ENCODE peak calls at places on chromosomes 5 and 9, in five cellular contexts. One of them, this sample, is unnamed.

GRCh38 chr9:137406876-137407589 is 15.9 kb downstream of the EXD3 start:
- DNase-seq in lower leg skin: peak
- DNase-seq in adrenal gland: peak
- DNase-seq in astrocyte of the spinal cord: peak
- DNase-seq in BJ: no peak
- DNase-seq in this sample: peak

GRCh38 chr5:80686757-80687156 is 32.0 kb upstream of the DHFR start:
- DNase-seq in astrocyte of the spinal cord: peak
- DNase-seq in BJ: no peak
- DNase-seq in adrenal gland: no peak
- DNase-seq in lower leg skin: no peak
- DNase-seq in this sample: peak

GRCh38 chr5:86896916-86897315 is 279.2 kb downstream of the COX7C start:
- DNase-seq in BJ: no peak
- DNase-seq in lower leg skin: no peak
- DNase-seq in adrenal gland: no peak
- DNase-seq in astrocyte of the spinal cord: no peak
- DNase-seq in this sample: no peak

GRCh38 chr9:134476256-134476941 is 150.1 kb downstream of the RXRA start:
- DNase-seq in BJ: no peak
- DNase-seq in astrocyte of the spinal cord: no peak
- DNase-seq in adrenal gland: no peak
- DNase-seq in lower leg skin: no peak
- DNase-seq in this sample: no peak

GRCh38 chr9:32584784-32585183 is 11.8 kb upstream of the NDUFB6 start:
- DNase-seq in lower leg skin: no peak
- DNase-seq in BJ: no peak
- DNase-seq in adrenal gland: no peak
- DNase-seq in astrocyte of the spinal cord: no peak
- DNase-seq in this sample: no peak

GRCh38 chr5:172894767-172895166 is 60.7 kb downstream of the ERGIC1 start:
- DNase-seq in BJ: no peak
- DNase-seq in lower leg skin: no peak
- DNase-seq in astrocyte of the spinal cord: no peak
- DNase-seq in adrenal gland: no peak
- DNase-seq in this sample: no peak

GRCh38 chr9:7394007-7394774 is 405.4 kb downstream of the DMAC1 start:
- DNase-seq in lower leg skin: no peak
- DNase-seq in adrenal gland: no peak
- DNase-seq in BJ: no peak
- DNase-seq in astrocyte of the spinal cord: no peak
- DNase-seq in this sample: no peak

GRCh38 chr5:63928451-63928850 is 33.8 kb downstream of the HTR1A start:
- DNase-seq in lower leg skin: no peak
- DNase-seq in BJ: no peak
- DNase-seq in astrocyte of the spinal cord: no peak
- DNase-seq in adrenal gland: no peak
- DNase-seq in this sample: no peak

GRCh38 chr9:129458155-129458661 is 162.7 kb downstream of the C9orf50 start:
- DNase-seq in lower leg skin: no peak
- DNase-seq in adrenal gland: no peak
- DNase-seq in astrocyte of the spinal cord: no peak
- DNase-seq in BJ: no peak
- DNase-seq in this sample: no peak

GRCh38 chr5:178994580-178995340 is at the start of gene GRM6:
- DNase-seq in BJ: no peak
- DNase-seq in adrenal gland: no peak
- DNase-seq in lower leg skin: peak
- DNase-seq in astrocyte of the spinal cord: no peak
- DNase-seq in this sample: no peak

GRCh38 chr9:135297716-135298075 is 181.9 kb upstream of the PPP1R26 start:
- DNase-seq in lower leg skin: peak
- DNase-seq in BJ: no peak
- DNase-seq in astrocyte of the spinal cord: no peak
- DNase-seq in adrenal gland: no peak
- DNase-seq in this sample: no peak

GRCh38 chr9:114153761-114154596 is 1.4 kb upstream of the COL27A1 start:
- DNase-seq in lower leg skin: no peak
- DNase-seq in BJ: no peak
- DNase-seq in adrenal gland: no peak
- DNase-seq in astrocyte of the spinal cord: no peak
- DNase-seq in this sample: no peak
- H3K4me3 ChIP-seq in lower leg skin: peak
- H3K4me3 ChIP-seq in BJ: peak
- H3K4me3 ChIP-seq in adrenal gland: no peak
- H3K4me3 ChIP-seq in astrocyte of the spinal cord: peak
- H3K4me3 ChIP-seq in this sample: no peak

DNA sequence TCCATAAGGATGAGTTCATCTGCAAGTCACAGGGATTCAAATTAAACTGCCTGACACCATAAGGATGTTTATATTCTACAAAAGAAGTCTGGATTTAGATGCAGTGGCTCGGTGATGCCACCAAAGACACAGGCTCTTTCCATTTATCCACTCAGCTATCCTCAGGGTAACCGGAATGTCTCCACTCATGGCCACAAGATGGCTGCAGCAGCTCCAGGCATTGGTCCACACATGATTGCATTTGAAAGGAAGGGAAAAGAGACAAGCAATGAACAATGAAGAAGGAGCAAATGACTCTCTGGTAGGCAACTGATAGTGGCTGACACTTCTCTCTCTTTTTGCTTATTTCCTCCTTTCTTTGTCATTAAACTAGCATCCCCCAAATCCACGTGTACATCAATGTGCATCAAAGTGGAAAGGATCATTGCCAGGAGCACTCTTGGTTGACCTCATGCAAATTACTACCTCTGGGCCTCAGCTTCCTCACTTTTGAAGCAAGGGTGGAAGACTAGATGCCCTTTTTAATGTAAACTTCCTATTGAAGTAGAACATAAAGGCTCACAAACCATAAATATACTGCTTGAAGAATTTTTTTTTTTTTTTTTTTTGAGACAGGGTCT is 7.2 kb upstream of the SNX30 start:
- DNase-seq in BJ: no peak
- DNase-seq in adrenal gland: no peak
- DNase-seq in astrocyte of the spinal cord: no peak
- DNase-seq in lower leg skin: no peak
- DNase-seq in this sample: no peak
- TF ChIP-seq CTCF in BJ: peak
- TF ChIP-seq CTCF in adrenal gland: no peak
- TF ChIP-seq CTCF in astrocyte of the spinal cord: no peak
- TF ChIP-seq CTCF in lower leg skin: no peak
- TF ChIP-seq CTCF in this sample: peak

GRCh38 chr9:35518212-35518917 is 28.5 kb downstream of the RUSC2 start:
- DNase-seq in lower leg skin: no peak
- DNase-seq in astrocyte of the spinal cord: peak
- DNase-seq in adrenal gland: peak
- DNase-seq in BJ: peak
- DNase-seq in this sample: peak

GRCh38 chr9:35516481-35516880 is 26.6 kb downstream of the RUSC2 start:
- DNase-seq in lower leg skin: no peak
- DNase-seq in BJ: no peak
- DNase-seq in astrocyte of the spinal cord: peak
- DNase-seq in adrenal gland: no peak
- DNase-seq in this sample: peak

GRCh38 chr9:35517136-35517535 is 27.2 kb downstream of the RUSC2 start:
- DNase-seq in lower leg skin: no peak
- DNase-seq in astrocyte of the spinal cord: peak
- DNase-seq in adrenal gland: no peak
- DNase-seq in BJ: no peak
- DNase-seq in this sample: no peak

GRCh38 chr9:35517552-35518211 is 27.8 kb downstream of the RUSC2 start:
- DNase-seq in BJ: no peak
- DNase-seq in lower leg skin: no peak
- DNase-seq in astrocyte of the spinal cord: no peak
- DNase-seq in adrenal gland: no peak
- DNase-seq in this sample: no peak

GRCh38 chr9:35515766-35516165 is 25.9 kb downstream of the RUSC2 start:
- DNase-seq in lower leg skin: no peak
- DNase-seq in astrocyte of the spinal cord: no peak
- DNase-seq in BJ: no peak
- DNase-seq in adrenal gland: no peak
- DNase-seq in this sample: no peak
- H3K4me3 ChIP-seq in lower leg skin: no peak
- H3K4me3 ChIP-seq in astrocyte of the spinal cord: no peak
- H3K4me3 ChIP-seq in BJ: no peak
- H3K4me3 ChIP-seq in adrenal gland: no peak
- H3K4me3 ChIP-seq in this sample: no peak

GRCh38 chr9:969693-970309 is 6.7 kb upstream of the DMRT3 start:
- DNase-seq in adrenal gland: no peak
- DNase-seq in astrocyte of the spinal cord: no peak
- DNase-seq in BJ: no peak
- DNase-seq in lower leg skin: peak
- DNase-seq in this sample: no peak
- TF ChIP-seq CTCF in adrenal gland: no peak
- TF ChIP-seq CTCF in astrocyte of the spinal cord: no peak
- TF ChIP-seq CTCF in BJ: no peak
- TF ChIP-seq CTCF in lower leg skin: no peak
- TF ChIP-seq CTCF in this sample: no peak

DNA sequence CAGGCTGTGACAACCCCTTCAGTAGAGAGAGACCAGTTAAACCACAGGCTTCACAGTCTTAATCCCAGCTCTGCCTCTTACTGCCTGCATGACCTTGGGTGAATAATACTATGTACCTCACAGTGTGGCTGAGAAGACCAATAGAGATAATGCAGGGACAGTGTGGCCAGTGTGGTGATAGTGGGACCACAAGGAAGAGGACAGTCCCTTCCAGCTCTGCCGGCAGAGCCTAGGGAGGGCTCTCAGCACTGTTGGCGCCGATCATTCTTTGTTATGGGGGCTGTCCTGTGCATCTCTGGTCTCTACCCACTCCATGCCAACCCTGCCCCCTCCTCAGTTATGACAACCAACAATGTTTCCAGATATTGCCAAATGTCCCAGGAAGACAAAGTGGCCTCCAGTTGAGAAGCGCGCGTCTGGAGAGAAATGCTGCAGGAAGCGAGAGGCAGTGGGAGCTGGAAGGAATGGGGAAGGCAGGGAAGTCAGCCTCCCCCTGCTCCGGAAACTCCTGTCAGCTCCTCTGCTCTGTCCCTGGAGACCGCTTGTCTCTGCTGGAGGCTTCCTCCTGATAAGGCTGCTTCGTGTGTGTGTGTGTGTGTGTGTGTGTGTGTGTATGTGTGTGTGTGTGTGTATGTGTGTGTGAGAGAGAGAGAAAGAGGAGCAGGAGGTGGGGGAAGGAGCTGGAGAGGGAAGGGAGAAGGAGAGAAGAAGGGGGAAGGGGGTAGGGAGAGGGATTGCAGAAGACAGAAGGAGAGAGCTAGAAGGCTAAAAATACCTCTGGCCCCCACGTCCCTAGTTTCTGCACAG is 31.8 kb upstream of the FABP6 start:
- DNase-seq in adrenal gland: peak
- DNase-seq in lower leg skin: no peak
- DNase-seq in BJ: no peak
- DNase-seq in astrocyte of the spinal cord: peak
- DNase-seq in this sample: peak
- H3K4me3 ChIP-seq in adrenal gland: no peak
- H3K4me3 ChIP-seq in lower leg skin: no peak
- H3K4me3 ChIP-seq in BJ: no peak
- H3K4me3 ChIP-seq in astrocyte of the spinal cord: no peak
- H3K4me3 ChIP-seq in this sample: no peak

GRCh38 chr5:17620627-17621026 is 10.4 kb downstream of the TAF11L12 start:
- DNase-seq in BJ: no peak
- DNase-seq in astrocyte of the spinal cord: no peak
- DNase-seq in adrenal gland: no peak
- DNase-seq in lower leg skin: no peak
- DNase-seq in this sample: no peak
- TF ChIP-seq CTCF in BJ: peak
- TF ChIP-seq CTCF in astrocyte of the spinal cord: peak
- TF ChIP-seq CTCF in adrenal gland: no peak
- TF ChIP-seq CTCF in lower leg skin: no peak
- TF ChIP-seq CTCF in this sample: no peak

GRCh38 chr9:76905661-76905983 is 292 bp downstream of the PRUNE2 start:
- DNase-seq in BJ: no peak
- DNase-seq in adrenal gland: no peak
- DNase-seq in astrocyte of the spinal cord: no peak
- DNase-seq in lower leg skin: no peak
- DNase-seq in this sample: no peak
- H3K4me3 ChIP-seq in BJ: peak
- H3K4me3 ChIP-seq in adrenal gland: peak
- H3K4me3 ChIP-seq in astrocyte of the spinal cord: peak
- H3K4me3 ChIP-seq in lower leg skin: no peak
- H3K4me3 ChIP-seq in this sample: peak

GRCh38 chr5:58245479-58245845 is 214.4 kb downstream of the PLK2 start:
- DNase-seq in astrocyte of the spinal cord: no peak
- DNase-seq in lower leg skin: no peak
- DNase-seq in adrenal gland: no peak
- DNase-seq in BJ: no peak
- DNase-seq in this sample: no peak
- TF ChIP-seq CTCF in astrocyte of the spinal cord: no peak
- TF ChIP-seq CTCF in lower leg skin: no peak
- TF ChIP-seq CTCF in adrenal gland: no peak
- TF ChIP-seq CTCF in BJ: no peak
- TF ChIP-seq CTCF in this sample: no peak